ENCODE peak calls at places on chromosomes 7 and 10, in eight cellular contexts. Z is mammary epithelial cell, R is BJ, A is mucosa of gallbladder, U is left ventricle myocardium superior, N is GM04504, M is T-helper 22 cell, H is brain microvascular endothelial cell. I is an unnamed sample.

GRCh38 chr7:27519801-27520200 is 142.9 kb downstream of the HIBADH start:
- DNase-seq in A (no peak), H (no peak), Z (no peak), U (no peak), R (no peak), N (no peak), M (no peak), I (no peak)

GRCh38 chr10:18400911-18401260 is 250.5 kb downstream of the NSUN6 start:
- DNase-seq in N (no peak), U (no peak), R (no peak), M (no peak), A (no peak), H (no peak), Z (no peak), I (no peak)

GRCh38 chr7:362416-363096 is 72.6 kb downstream of the FOXL3 start:
- DNase-seq in M (peak; percentile 18), H (no peak), Z (no peak), A (no peak), U (peak; percentile 47), R (no peak), N (no peak), I (no peak)

GRCh38 chr10:75452997-75453396 is 21.6 kb downstream of the LRMDA start:
- DNase-seq in M (no peak), Z (no peak), R (no peak), A (no peak), H (no peak), N (no peak), U (no peak), I (no peak)

GRCh38 chr10:24716295-24716694 is 7.4 kb downstream of the ARHGAP21 start:
- DNase-seq in H (no peak), N (no peak), A (peak; percentile 77), M (no peak), Z (no peak), R (no peak), U (no peak), I (no peak)

GRCh38 chr7:139660317-139661042 is 117.3 kb downstream of the HIPK2 start:
- DNase-seq in M (no peak), A (no peak), R (no peak), U (no peak), Z (peak; percentile 26), N (no peak), H (no peak), I (no peak)

GRCh38 chr10:79050896-79051555 is 17.7 kb upstream of the ZMIZ1 start:
- DNase-seq in R (no peak), H (no peak), Z (no peak), U (no peak), M (no peak), N (no peak), A (no peak), I (no peak)

GRCh38 chr7:157136372-157136771 is 2.4 kb upstream of the UBE3C start:
- DNase-seq in M (no peak), N (peak; percentile 42), A (no peak), R (peak; percentile 21), Z (peak; percentile 84), U (no peak), H (peak; percentile 80), I (peak; percentile 56)

GRCh38 chr10:96496281-96496925 is 17.3 kb downstream of the TLL2 start:
- DNase-seq in U (no peak), H (no peak), Z (no peak), R (no peak), A (no peak), M (no peak), N (no peak), I (no peak)

GRCh38 chr7:105673367-105674188 is 92.3 kb upstream of the EFCAB10 start:
- DNase-seq in N (no peak), Z (peak; percentile 37), R (no peak), M (peak; percentile 23), H (no peak), A (peak; percentile 35), U (peak; percentile 59), I (no peak)

GRCh38 chr10:43229208-43230061 is 37.4 kb downstream of the RASGEF1A start:
- DNase-seq in R (no peak), Z (no peak), H (no peak), N (no peak), A (no peak), M (peak; percentile 18), U (peak; percentile 41), I (no peak)

GRCh38 chr7:158609313-158609974 is 21.8 kb upstream of the PTPRN2 start:
- DNase-seq in Z (no peak), R (no peak), H (no peak), U (no peak), A (no peak), N (no peak), M (no peak), I (no peak)

GRCh38 chr7:145105561-145105960 is 269.7 kb upstream of the TPK1 start:
- DNase-seq in R (no peak), Z (no peak), U (no peak), M (no peak), A (no peak), H (no peak), N (no peak), I (no peak)

GRCh38 chr7:96823274-96823673 is 113.6 kb upstream of the SEM1 start:
- DNase-seq in Z (peak; percentile 88), U (no peak), M (no peak), N (peak; percentile 5), H (peak; percentile 22), A (no peak), R (no peak), I (peak; percentile 2)

GRCh38 chr10:96287392-96288105 is 16.2 kb upstream of the BLNK start:
- DNase-seq in U (no peak), H (no peak), A (peak; percentile 58), R (no peak), N (no peak), Z (peak; percentile 53), M (no peak), I (no peak)

GRCh38 chr7:92496876-92497275 is 19.1 kb upstream of the ERVW-1 start:
- DNase-seq in M (no peak), Z (peak; percentile 2), H (peak; percentile 12), A (no peak), U (no peak), R (no peak), N (no peak), I (no peak)

GRCh38 chr10:48456808-48457761 is 147.8 kb downstream of the ARHGAP22 start:
- DNase-seq in U (no peak), A (no peak), R (no peak), M (no peak), H (no peak), N (no peak), Z (no peak), I (no peak)

GRCh38 chr7:115274-115911 is 77.0 kb upstream of the FAM20C start:
- DNase-seq in A (no peak), M (no peak), H (no peak), U (no peak), N (no peak), Z (no peak), R (no peak), I (no peak)

GRCh38 chr7:157445246-157445955 is 108.6 kb downstream of the DNAJB6 start:
- DNase-seq in M (no peak), A (no peak), U (no peak), H (no peak), Z (no peak), R (no peak), N (no peak), I (no peak)

GRCh38 chr7:112152186-112152585 is 54.0 kb downstream of the DOCK4 start:
- DNase-seq in M (no peak), N (no peak), U (no peak), H (no peak), Z (no peak), A (no peak), R (no peak), I (no peak)

GRCh38 chr10:62732841-62733653 is 71.5 kb upstream of the ADO start:
- DNase-seq in R (no peak), M (peak; percentile 45), U (no peak), Z (peak; percentile 95), A (no peak), N (peak; percentile 44), H (peak; percentile 44), I (peak; percentile 40)

GRCh38 chr7:103637080-103637479 is 191.1 kb upstream of the SLC26A5 start:
- DNase-seq in R (peak; percentile 69), N (peak; percentile 71), H (peak; percentile 85), Z (peak; percentile 84), A (no peak), M (no peak), U (no peak), I (peak; percentile 85)

GRCh38 chr10:118520116-118520742 is 75.2 kb downstream of the PRLHR start:
- DNase-seq in H (no peak), R (no peak), Z (no peak), U (no peak), M (no peak), A (no peak), N (no peak), I (no peak)

GRCh38 chr10:35993816-35994515 is 351.9 kb upstream of the FZD8 start:
- DNase-seq in Z (no peak), N (no peak), A (no peak), H (no peak), M (no peak), R (no peak), U (no peak), I (no peak)

GRCh38 chr10:121941532-121941931 is 13.7 kb upstream of the ATE1 start:
- DNase-seq in A (no peak), U (no peak), R (no peak), Z (no peak), H (no peak), N (no peak), M (no peak), I (no peak)

GRCh38 chr10:80946073-80946472 is 408.4 kb downstream of the SH2D4B start:
- DNase-seq in H (no peak), U (no peak), A (no peak), R (no peak), N (no peak), Z (no peak), M (no peak), I (no peak)

GRCh38 chr10:3136763-3137611 is 35.6 kb downstream of the PITRM1 start:
- DNase-seq in Z (peak; percentile 62), M (no peak), A (peak; percentile 62), U (peak; percentile 77), N (peak; percentile 64), R (no peak), H (no peak), I (no peak)

GRCh38 chr7:89029864-89030263 is 234.3 kb upstream of the TEX47 start:
- DNase-seq in Z (peak; percentile 32), N (peak; percentile 3), M (no peak), U (no peak), R (no peak), H (peak; percentile 4), A (no peak), I (peak; percentile 44)

GRCh38 chr7:138661236-138661635 is 39.9 kb downstream of the SVOPL start:
- DNase-seq in Z (no peak), M (no peak), U (no peak), R (no peak), A (no peak), H (no peak), N (no peak), I (no peak)

GRCh38 chr7:47474937-47475879 is 106.7 kb downstream of the TNS3 start:
- DNase-seq in R (peak; percentile 78), N (peak; percentile 92), U (peak; percentile 90), A (peak; percentile 91), M (no peak), H (peak; percentile 94), Z (peak; percentile 95), I (peak; percentile 88)

GRCh38 chr7:54964136-54964535 is 54.7 kb upstream of the EGFR start:
- DNase-seq in H (no peak), Z (peak; percentile 74), U (no peak), M (no peak), A (no peak), N (no peak), R (no peak), I (no peak)

GRCh38 chr10:34760606-34761005 is 54.5 kb downstream of the PARD3 start:
- DNase-seq in M (no peak), U (peak; percentile 49), A (no peak), N (no peak), Z (peak; percentile 96), R (no peak), H (no peak), I (no peak)

GRCh38 chr10:91555455-91555854 is 77.4 kb downstream of the PPP1R3C start:
- DNase-seq in N (no peak), M (no peak), Z (peak; percentile 39), A (no peak), R (no peak), U (no peak), H (no peak), I (no peak)

GRCh38 chr7:148503900-148504487 is 86.6 kb upstream of the C7orf33 start:
- DNase-seq in R (no peak), Z (peak; percentile 15), N (peak; percentile 3), U (no peak), A (no peak), H (no peak), M (no peak), I (no peak)

I was measured in non-pigmented ciliary epithelial cell.